ENCODE peak calls at places on chromosomes 13 and 19, in ten cellular contexts. F is GM12891, G is tibial nerve, B is lower leg skin, A is breast epithelium, Q is A549, P is esophagus squamous epithelium, I is esophagus muscularis mucosa, Z is suprapubic skin, O is IMR-90. S is an unnamed sample.

GRCh38 chr19:29476528-29476927 is 49.3 kb upstream of the VSTM2B start:
- DNase-seq in Q (no peak), P (no peak), Z (no peak), G (no peak), B (no peak), O (no peak), A (no peak), F (no peak), I (peak), S (no peak)

GRCh38 chr19:33275559-33275932 is 26.8 kb downstream of the CEBPA start:
- DNase-seq in P (no peak), O (no peak), Z (no peak), B (no peak), Q (no peak), A (no peak), G (no peak), F (no peak), I (no peak), S (no peak)

GRCh38 chr19:29478578-29479565 is 46.9 kb upstream of the VSTM2B start:
- DNase-seq in O (no peak), G (no peak), P (no peak), Q (peak), F (no peak), Z (peak), A (no peak), B (no peak), I (peak), S (no peak)

GRCh38 chr19:43774103-43774939 is 6.5 kb downstream of the KCNN4 start:
- DNase-seq in I (no peak), O (peak), P (no peak), B (no peak), F (no peak), G (peak), A (no peak), Q (no peak), Z (no peak), S (no peak)

GRCh38 chr19:15644816-15645215 is 4.1 kb downstream of the CYP4F3 start:
- DNase-seq in Q (no peak), P (no peak), Z (no peak), I (peak), F (no peak), B (no peak), O (no peak), G (no peak), A (no peak), S (no peak)

GRCh38 chr19:33426621-33427475 is 53.3 kb downstream of the CEBPG start:
- DNase-seq in F (no peak), P (no peak), I (no peak), O (no peak), A (no peak), G (no peak), Q (no peak), B (no peak), Z (no peak), S (no peak)

GRCh38 chr13:101917475-101917810 is 465.0 kb downstream of the ITGBL1 start:
- DNase-seq in A (no peak), I (no peak), O (no peak), Z (no peak), B (no peak), F (no peak), G (no peak), Q (no peak), P (no peak), S (no peak)

GRCh38 chr19:46410205-46411087 is 2.9 kb downstream of the CCDC8 start:
- DNase-seq in O (no peak), G (no peak), Z (no peak), A (no peak), P (no peak), F (no peak), I (no peak), Q (no peak), B (no peak), S (no peak)

GRCh38 chr19:11247391-11247790 is 8.0 kb downstream of the ANGPTL8 start:
- DNase-seq in Q (no peak), B (no peak), A (no peak), F (no peak), O (no peak), Z (no peak), I (no peak), G (no peak), P (no peak), S (no peak)

GRCh38 chr13:59745395-59745788 is 418.3 kb downstream of the DIAPH3 start:
- DNase-seq in A (no peak), B (no peak), Q (no peak), P (no peak), I (no peak), F (no peak), G (no peak), O (peak), Z (no peak), S (no peak)

GRCh38 chr19:6890938-6891337 is 3.6 kb downstream of the ADGRE1 start:
- DNase-seq in G (no peak), F (no peak), A (no peak), Z (no peak), O (no peak), P (no peak), I (no peak), Q (no peak), B (no peak), S (no peak)

GRCh38 chr19:18846862-18847515 is 15.2 kb downstream of the UPF1 start:
- DNase-seq in I (no peak), Q (peak), F (peak), G (peak), A (no peak), O (peak), Z (peak), P (no peak), B (peak), S (peak)

GRCh38 chr13:101698400-101698799 is 245.9 kb downstream of the ITGBL1 start:
- DNase-seq in F (no peak), B (no peak), I (no peak), A (no peak), O (peak), P (no peak), Z (no peak), G (no peak), Q (no peak), S (no peak)

GRCh38 chr13:29857089-29857488 is 6.7 kb upstream of the UBL3 start:
- DNase-seq in A (no peak), Z (no peak), Q (no peak), I (no peak), P (no peak), F (no peak), O (no peak), G (no peak), B (no peak), S (no peak)

GRCh38 chr13:39602614-39603366 is at the start of gene LHFPL6:
- DNase-seq in O (peak), B (peak), Q (peak), F (peak), G (peak), I (peak), A (peak), Z (peak), P (no peak), S (peak)

GRCh38 chr13:89959074-89959473 is 1388.4 kb upstream of the MIR17HG start:
- DNase-seq in P (no peak), O (no peak), A (no peak), Z (no peak), Q (no peak), G (no peak), B (no peak), F (no peak), I (no peak), S (no peak)

GRCh38 chr19:15563325-15563794 is 51.7 kb upstream of the CYP4F8 start:
- DNase-seq in I (no peak), A (peak), B (no peak), O (no peak), Z (no peak), G (no peak), F (no peak), Q (no peak), P (no peak), S (no peak)

GRCh38 chr19:24054044-24054935 is 32.7 kb upstream of the ZNF254 start:
- DNase-seq in O (peak), F (no peak), B (peak), A (no peak), G (no peak), P (no peak), Q (peak), I (no peak), Z (no peak), S (peak)

GRCh38 chr19:2624537-2625091 is 77.9 kb downstream of the GNG7 start:
- DNase-seq in I (no peak), P (no peak), F (no peak), B (no peak), Q (peak), G (no peak), O (no peak), A (no peak), Z (no peak), S (peak)

GRCh38 chr19:4436231-4436630 is 21.4 kb downstream of the UBXN6 start:
- DNase-seq in F (no peak), A (no peak), G (no peak), B (no peak), Z (no peak), P (no peak), O (no peak), Q (no peak), I (no peak), S (no peak)

GRCh38 chr13:40217675-40218074 is 448.8 kb downstream of the FOXO1 start:
- DNase-seq in G (no peak), O (no peak), Z (no peak), I (no peak), B (no peak), P (no peak), F (no peak), A (no peak), Q (no peak), S (no peak)

GRCh38 chr19:10402441-10403038 is 802 bp downstream of the CDC37 start:
- DNase-seq in G (no peak), O (no peak), A (no peak), I (no peak), F (no peak), B (no peak), Q (no peak), Z (no peak), P (no peak), S (no peak)

GRCh38 chr13:65836066-65836465 is 1394.1 kb downstream of the PCDH9 start:
- DNase-seq in A (no peak), F (no peak), Q (no peak), G (no peak), O (no peak), I (no peak), P (no peak), Z (no peak), B (no peak), S (no peak)

GRCh38 chr13:93814658-93815057 is 588.1 kb downstream of the GPC6 start:
- DNase-seq in O (no peak), G (no peak), Z (no peak), P (no peak), A (no peak), I (no peak), F (no peak), B (no peak), Q (no peak), S (no peak)

GRCh38 chr13:20590568-20590967 is 23.6 kb downstream of the IFT88 start:
- DNase-seq in Z (no peak), G (no peak), P (no peak), B (no peak), Q (no peak), O (no peak), F (no peak), I (no peak), A (no peak), S (no peak)

GRCh38 chr19:46975011-46975917 is 44.4 kb upstream of the NPAS1 start:
- DNase-seq in P (no peak), F (no peak), Q (no peak), A (no peak), Z (no peak), O (no peak), B (no peak), G (no peak), I (no peak), S (no peak)

GRCh38 chr13:24274452-24274971 is 34.9 kb upstream of the C1QTNF9 start:
- DNase-seq in G (no peak), Z (no peak), P (no peak), O (peak), B (no peak), A (no peak), F (peak), I (no peak), Q (no peak), S (no peak)

DNA sequence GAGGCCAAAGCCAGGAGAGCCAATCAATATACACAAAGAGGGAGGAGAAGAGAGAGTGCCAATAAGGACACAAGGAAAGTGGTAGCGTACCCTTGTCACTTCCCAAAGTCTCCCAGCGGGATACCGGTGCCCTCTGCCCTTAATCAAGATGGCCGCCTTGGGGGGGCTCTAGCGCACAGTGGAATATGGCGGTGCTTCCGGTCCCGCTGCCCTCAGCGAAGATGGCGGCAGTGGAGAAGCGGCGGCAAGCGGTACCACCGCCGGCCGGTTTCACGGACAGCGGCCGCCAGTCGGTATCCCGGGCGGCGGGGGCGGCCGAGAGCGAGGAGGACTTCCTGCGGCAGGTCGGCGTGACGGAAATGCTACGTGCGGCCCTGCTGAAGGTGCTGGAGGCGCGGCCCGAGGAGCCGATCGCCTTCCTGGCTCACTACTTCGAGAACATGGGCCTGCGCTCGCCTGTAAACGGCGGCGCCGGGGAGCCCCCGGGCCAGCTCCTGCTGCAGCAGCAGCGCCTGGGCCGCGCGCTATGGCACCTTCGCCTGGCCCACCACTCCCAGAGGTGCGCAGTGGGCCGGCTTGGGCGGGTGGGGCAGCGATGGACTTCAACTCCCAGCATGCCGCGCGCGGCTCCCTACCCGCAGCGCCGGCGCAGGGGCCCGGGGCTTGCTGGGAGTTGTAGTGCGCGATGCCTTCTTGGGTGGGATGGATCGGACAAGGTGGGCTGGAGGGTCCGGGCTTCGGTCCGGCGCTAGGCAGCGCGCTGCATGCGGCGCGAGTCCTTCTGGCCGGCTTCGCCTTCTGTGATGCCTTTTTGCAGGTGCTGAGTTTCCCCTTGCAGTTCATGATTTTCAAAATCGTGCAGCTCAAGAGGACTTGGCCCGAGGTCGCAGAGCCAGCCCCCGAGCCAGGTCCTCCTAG is at the start of gene TPGS1:
- DNase-seq in Z (no peak), Q (no peak), P (peak), G (peak), B (peak), A (peak), I (no peak), O (peak), F (peak), S (peak)
- TF ChIP-seq POLR2A in Z (peak), Q (peak), P (peak), G (no peak), B (no peak), A (no peak), I (no peak), O (peak), F (peak), S (peak)

GRCh38 chr19:20925481-20925880 is 2.4 kb downstream of the ZNF85 start:
- DNase-seq in A (no peak), P (no peak), Z (no peak), G (no peak), Q (no peak), O (no peak), I (no peak), B (no peak), F (no peak), S (no peak)

GRCh38 chr19:20928371-20928770 is 5.3 kb downstream of the ZNF85 start:
- DNase-seq in A (no peak), O (peak), P (no peak), G (no peak), I (no peak), Z (no peak), B (no peak), Q (no peak), F (no peak), S (peak)

GRCh38 chr19:20926796-20927195 is 3.7 kb downstream of the ZNF85 start:
- DNase-seq in P (no peak), Q (no peak), I (no peak), B (no peak), Z (no peak), G (no peak), A (no peak), F (no peak), O (no peak), S (no peak)

DNA sequence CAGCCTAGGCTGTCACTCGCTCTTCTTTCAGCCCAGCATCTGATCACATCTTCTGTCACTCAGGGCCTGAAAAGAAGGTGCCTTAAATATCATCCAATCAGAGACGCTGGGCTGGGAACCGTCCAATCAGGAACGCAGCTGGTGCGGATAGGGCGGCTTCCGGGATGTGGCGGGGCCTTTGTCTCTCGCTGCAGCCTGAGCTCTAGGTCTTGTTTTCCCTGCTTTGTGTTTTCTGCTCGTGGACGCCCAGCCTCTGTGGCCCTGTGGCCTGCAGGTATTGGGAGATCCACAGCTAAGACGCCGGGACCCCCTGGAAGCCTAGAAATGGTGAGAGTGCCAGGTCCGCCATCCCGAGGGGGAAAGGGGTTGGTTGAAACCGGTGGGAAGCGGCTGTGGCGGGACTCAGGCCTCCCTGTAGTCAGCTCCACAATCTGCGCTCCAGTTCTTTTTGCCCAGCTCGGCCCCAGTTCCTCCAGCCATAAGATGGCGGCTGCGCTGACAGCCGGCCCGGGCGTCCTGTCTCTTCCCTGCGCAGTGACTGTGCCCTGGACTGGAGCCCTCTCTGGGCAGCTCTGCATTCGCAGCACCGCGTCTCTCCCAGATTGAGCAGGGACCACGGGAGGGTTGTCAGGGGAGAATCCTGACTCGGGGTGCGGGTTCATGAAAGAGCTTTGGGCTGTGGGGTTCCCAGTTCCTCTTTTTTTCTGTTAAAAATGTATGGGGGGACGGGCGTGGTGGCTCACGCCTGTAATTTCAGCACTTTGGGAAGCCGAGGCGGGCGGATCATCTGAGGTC is at the start of gene ZNF85:
- DNase-seq in A (peak), G (peak), Z (peak), O (peak), I (peak), F (peak), Q (no peak), B (peak), P (peak), S (peak)
- TF ChIP-seq POLR2A in A (no peak), G (no peak), Z (no peak), O (peak), I (no peak), F (no peak), Q (no peak), B (no peak), P (peak), S (peak)

GRCh38 chr19:17470204-17470841 is at the start of gene SLC27A1:
- DNase-seq in F (peak), Q (peak), Z (peak), P (peak), G (peak), O (peak), I (peak), A (peak), B (peak), S (peak)

GRCh38 chr19:17468302-17469091 is 1.8 kb upstream of the SLC27A1 start:
- DNase-seq in I (no peak), O (no peak), B (peak), Z (peak), A (peak), Q (no peak), F (no peak), P (no peak), G (no peak), S (no peak)

GRCh38 chr19:17469092-17469370 is 1.3 kb upstream of the SLC27A1 start:
- DNase-seq in G (no peak), I (no peak), A (no peak), F (no peak), Z (no peak), P (no peak), Q (no peak), O (peak), B (no peak), S (no peak)

GRCh38 chr19:17467471-17468301 is 2.6 kb upstream of the SLC27A1 start:
- DNase-seq in I (no peak), O (no peak), Q (no peak), P (no peak), A (no peak), Z (no peak), B (no peak), F (no peak), G (no peak), S (no peak)

DNA sequence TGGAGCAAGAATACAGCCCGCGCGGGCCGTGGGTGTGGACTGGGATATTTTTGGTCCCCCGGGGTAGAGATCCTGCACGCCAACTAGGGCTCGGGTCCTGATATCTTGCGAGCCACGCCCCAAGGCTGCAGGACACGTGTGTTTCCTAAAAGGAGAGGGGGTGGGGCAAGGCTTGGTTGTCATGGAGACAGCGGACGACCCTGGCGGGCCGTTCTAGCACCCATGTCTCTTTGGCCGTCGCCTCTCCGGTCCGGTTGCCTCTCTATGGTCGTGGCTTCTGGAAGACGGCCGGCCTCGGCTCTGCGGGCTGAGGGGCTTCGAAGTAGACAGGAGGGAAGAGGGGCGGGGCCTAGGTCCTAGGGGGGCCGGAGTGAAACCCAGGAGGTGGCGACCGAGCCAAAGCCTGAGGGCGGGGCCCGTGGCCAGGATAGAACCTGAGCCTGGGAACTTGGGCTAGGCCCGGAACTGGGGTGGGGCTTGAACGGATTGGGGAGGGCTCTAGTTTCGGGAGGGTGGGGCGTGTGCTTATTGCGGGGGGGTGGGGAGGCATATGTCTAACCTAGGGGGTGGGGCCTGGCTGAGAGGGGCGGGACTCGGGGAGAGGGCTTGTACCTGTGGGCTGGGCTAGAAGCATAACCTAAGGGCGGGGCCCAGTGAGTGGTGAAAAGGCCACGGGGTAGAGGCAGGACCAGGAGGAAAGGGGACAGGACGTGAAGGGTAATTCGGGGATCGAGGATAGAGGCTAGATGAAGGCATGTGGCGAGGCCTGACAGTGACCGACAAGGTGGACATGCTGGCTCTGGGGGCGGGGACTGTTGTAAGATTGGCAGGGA is 737 bp upstream of the SLC27A1 start:
- DNase-seq in Z (peak), G (peak), O (peak), A (peak), Q (peak), I (peak), F (peak), P (peak), B (peak), S (peak)
- TF ChIP-seq POLR2A in Z (no peak), G (peak), O (no peak), A (no peak), Q (no peak), I (no peak), F (no peak), P (no peak), B (no peak), S (no peak)

DNA sequence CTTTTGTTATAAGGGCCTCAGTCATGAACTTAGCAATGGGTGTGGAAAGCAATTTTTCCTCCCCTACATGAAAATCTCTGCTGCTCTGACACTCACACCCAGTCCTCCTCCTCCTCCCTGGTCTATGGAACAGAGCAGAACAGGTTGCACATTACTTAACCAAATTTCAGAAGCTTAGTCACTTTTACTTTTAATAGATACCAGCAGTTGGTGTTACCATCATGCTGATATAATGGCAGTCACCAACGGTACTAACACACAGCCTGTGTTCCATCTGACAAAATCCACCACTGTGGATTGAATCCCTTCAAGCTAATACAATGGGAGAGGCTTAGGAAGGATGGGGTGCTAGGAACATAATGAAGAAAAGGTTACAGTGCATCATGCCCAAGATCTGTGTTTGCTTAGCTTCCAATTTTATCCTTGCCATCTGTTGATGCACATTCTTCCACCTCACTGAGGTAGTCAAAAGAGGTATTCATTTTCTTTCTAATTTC is 9.8 kb downstream of the TPT1 start:
- DNase-seq in F (no peak), A (no peak), Q (no peak), I (no peak), B (no peak), Z (no peak), G (no peak), O (no peak), P (no peak), S (no peak)
- TF ChIP-seq POLR2A in F (no peak), A (no peak), Q (no peak), I (no peak), B (no peak), Z (no peak), G (no peak), O (no peak), P (no peak), S (no peak)

S was measured in H54.